ENCODE peak calls at places on chromosome 20, in ten cellular contexts. G, A, W, Z, J, D, S, H, T and Q are unnamed samples.

GRCh38 chr20:35120012-35120701 is 27.0 kb downstream of the EDEM2 start:
- DNase-seq in G (no peak), A (peak; percentile 47), W (no peak), Z (no peak), J (no peak), D (no peak), S (no peak), H (no peak), T (no peak), Q (peak; percentile 79)

GRCh38 chr20:23007886-23008285 is 27.2 kb upstream of the SSTR4 start:
- DNase-seq in G (no peak), A (no peak), W (no peak), Z (no peak), J (no peak), D (no peak), S (no peak), H (no peak), T (no peak), Q (no peak)

GRCh38 chr20:51315390-51315789 is 227.1 kb downstream of the NFATC2 start:
- DNase-seq in G (no peak), A (no peak), W (no peak), Z (no peak), J (no peak), D (no peak), S (no peak), H (no peak), T (no peak), Q (no peak)

GRCh38 chr20:19212524-19213502 is at the start of gene SLC24A3:
- DNase-seq in G (peak; percentile 39), A (no peak), W (peak; percentile 62), Z (no peak), J (peak; percentile 18), D (peak; percentile 41), S (peak; percentile 88), H (no peak), T (peak; percentile 19), Q (peak; percentile 9)

GRCh38 chr20:47454298-47455132 is 47.2 kb upstream of the NCOA3 start:
- DNase-seq in G (no peak), A (no peak), W (no peak), Z (no peak), J (no peak), D (no peak), S (no peak), H (no peak), T (no peak), Q (no peak)

GRCh38 chr20:33261465-33261864 is 21.5 kb upstream of the BPIFB1 start:
- DNase-seq in G (no peak), A (no peak), W (no peak), Z (no peak), J (no peak), D (no peak), S (no peak), H (no peak), T (no peak), Q (no peak)

GRCh38 chr20:57397693-57398108 is 6.5 kb downstream of the RBM38 start:
- DNase-seq in G (peak; percentile 85), A (no peak), W (no peak), Z (peak; percentile 71), J (peak; percentile 42), D (no peak), S (no peak), H (no peak), T (no peak), Q (peak; percentile 38)

GRCh38 chr20:13526551-13526950 is 112.2 kb downstream of the TASP1 start:
- DNase-seq in G (no peak), A (no peak), W (no peak), Z (no peak), J (no peak), D (no peak), S (no peak), H (no peak), T (no peak), Q (no peak)

GRCh38 chr20:63795178-63795830 is 35.8 kb downstream of the ZBTB46 start:
- DNase-seq in G (peak; percentile 20), A (no peak), W (no peak), Z (no peak), J (no peak), D (no peak), S (no peak), H (no peak), T (no peak), Q (no peak)

GRCh38 chr20:6708010-6708409 is 59.5 kb upstream of the BMP2 start:
- DNase-seq in G (no peak), A (no peak), W (no peak), Z (no peak), J (no peak), D (no peak), S (no peak), H (peak; percentile 64), T (no peak), Q (no peak)

GRCh38 chr20:53579581-53580375 is 13.9 kb downstream of the ZNF217 start:
- DNase-seq in G (no peak), A (no peak), W (no peak), Z (no peak), J (peak; percentile 27), D (no peak), S (no peak), H (peak; percentile 78), T (no peak), Q (peak; percentile 65)

GRCh38 chr20:23257848-23258746 is 92.5 kb upstream of the NXT1 start:
- DNase-seq in G (no peak), A (peak; percentile 71), W (peak; percentile 59), Z (no peak), J (no peak), D (no peak), S (no peak), H (no peak), T (no peak), Q (peak; percentile 25)

GRCh38 chr20:10565922-10566897 is 107.6 kb downstream of the JAG1 start:
- DNase-seq in G (no peak), A (no peak), W (no peak), Z (no peak), J (no peak), D (no peak), S (no peak), H (peak; percentile 73), T (no peak), Q (no peak)

GRCh38 chr20:46430921-46431712 is 24.7 kb upstream of the ELMO2 start:
- DNase-seq in G (no peak), A (no peak), W (no peak), Z (no peak), J (no peak), D (no peak), S (no peak), H (no peak), T (peak; percentile 70), Q (no peak)

GRCh38 chr20:25378884-25379733 is 11.5 kb downstream of the ABHD12 start:
- DNase-seq in G (no peak), A (no peak), W (no peak), Z (no peak), J (no peak), D (no peak), S (no peak), H (no peak), T (no peak), Q (no peak)

GRCh38 chr20:59939052-59939878 is 840 bp downstream of the PPP1R3D start:
- DNase-seq in G (no peak), A (no peak), W (no peak), Z (no peak), J (peak; percentile 6), D (no peak), S (peak; percentile 42), H (no peak), T (no peak), Q (no peak)

GRCh38 chr20:4490595-4491280 is 231.0 kb upstream of the PRND start:
- DNase-seq in G (no peak), A (no peak), W (no peak), Z (no peak), J (no peak), D (no peak), S (no peak), H (no peak), T (no peak), Q (no peak)

GRCh38 chr20:3133156-3133555 is 26.5 kb downstream of the FASTKD5 start:
- DNase-seq in G (no peak), A (no peak), W (no peak), Z (no peak), J (no peak), D (no peak), S (no peak), H (no peak), T (no peak), Q (no peak)

GRCh38 chr20:35215066-35215956 is 11.2 kb upstream of the MMP24 start:
- DNase-seq in G (no peak), A (peak; percentile 64), W (no peak), Z (no peak), J (no peak), D (no peak), S (no peak), H (peak; percentile 78), T (no peak), Q (no peak)